ENCODE peak calls at places on chromosomes 4 and X, in four cellular contexts. One of them, this sample, is unnamed.
A peak's percentile ranks its signal among the peaks of the same experiment; 100 is the strongest.

GRCh38 chrX:38561951-38562719 is 793 bp downstream of the TSPAN7 start:
- DNase-seq in A549: no peak
- DNase-seq in GM12878: no peak
- DNase-seq in K562: no peak
- DNase-seq in this sample: no peak

GRCh38 chr4:52057196-52057595 is 6.1 kb downstream of the SPATA18 start:
- DNase-seq in A549: no peak
- DNase-seq in GM12878: no peak
- DNase-seq in K562: no peak
- DNase-seq in this sample: no peak

GRCh38 chr4:115537387-115537786 is 424.0 kb upstream of the NDST4 start:
- DNase-seq in A549: no peak
- DNase-seq in GM12878: no peak
- DNase-seq in K562: no peak
- DNase-seq in this sample: no peak

GRCh38 chr4:152045781-152046571 is 285.2 kb upstream of the GATB start:
- DNase-seq in A549: peak; percentile 25
- DNase-seq in GM12878: no peak
- DNase-seq in K562: peak; percentile 30
- DNase-seq in this sample: no peak

GRCh38 chrX:66635360-66635759 is 3.5 kb downstream of the EDA2R start:
- DNase-seq in A549: no peak
- DNase-seq in GM12878: no peak
- DNase-seq in K562: no peak
- DNase-seq in this sample: peak; percentile 86

GRCh38 chrX:42151808-42152207 is 228.5 kb upstream of the CASK start:
- DNase-seq in A549: no peak
- DNase-seq in GM12878: no peak
- DNase-seq in K562: no peak
- DNase-seq in this sample: no peak

GRCh38 chrX:22351966-22352365 is 79.3 kb downstream of the CBLL2 start:
- DNase-seq in A549: no peak
- DNase-seq in GM12878: no peak
- DNase-seq in K562: no peak
- DNase-seq in this sample: no peak

GRCh38 chr4:179465131-179465797 is 2023.0 kb upstream of the AGA start:
- DNase-seq in A549: no peak
- DNase-seq in GM12878: no peak
- DNase-seq in K562: peak; percentile 4
- DNase-seq in this sample: peak; percentile 34

GRCh38 chr4:147453561-147454141 is 27.2 kb upstream of the EDNRA start:
- DNase-seq in A549: no peak
- DNase-seq in GM12878: no peak
- DNase-seq in K562: peak; percentile 1
- DNase-seq in this sample: peak; percentile 44

GRCh38 chrX:83169683-83170082 is 338.4 kb upstream of the POU3F4 start:
- DNase-seq in A549: no peak
- DNase-seq in GM12878: no peak
- DNase-seq in K562: no peak
- DNase-seq in this sample: no peak

GRCh38 chrX:78377186-78377585 is 49.8 kb upstream of the CYSLTR1 start:
- DNase-seq in A549: no peak
- DNase-seq in GM12878: no peak
- DNase-seq in K562: no peak
- DNase-seq in this sample: no peak

GRCh38 chr4:145533011-145533410 is 51.4 kb downstream of the SMAD1 start:
- DNase-seq in A549: no peak
- DNase-seq in GM12878: no peak
- DNase-seq in K562: no peak
- DNase-seq in this sample: no peak

GRCh38 chrX:17377047-17377692 is 2.2 kb downstream of the NHS start:
- DNase-seq in A549: peak; percentile 64
- DNase-seq in GM12878: no peak
- DNase-seq in K562: no peak
- DNase-seq in this sample: peak; percentile 61

GRCh38 chr4:104897297-104897645 is 249.4 kb upstream of the TET2 start:
- DNase-seq in A549: no peak
- DNase-seq in GM12878: no peak
- DNase-seq in K562: no peak
- DNase-seq in this sample: no peak

DNA sequence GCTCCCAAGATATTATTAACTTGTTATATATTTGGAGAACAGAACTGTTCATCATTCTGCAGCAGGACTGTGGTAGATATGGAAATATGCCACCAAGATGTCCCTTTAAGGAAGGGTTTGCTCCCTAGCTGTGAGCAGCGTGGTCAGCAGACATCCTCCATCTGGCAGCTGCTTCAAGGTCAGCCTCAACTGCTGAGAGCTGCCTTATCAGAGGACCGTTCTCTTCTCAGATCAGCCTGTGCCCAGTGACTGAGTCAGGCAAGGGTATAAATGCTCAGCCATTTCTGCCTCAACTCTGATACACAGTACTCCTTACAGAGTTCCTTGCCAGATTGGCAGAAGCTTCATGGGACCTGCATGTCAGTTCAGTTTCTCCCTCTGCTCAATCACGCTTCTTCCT is 63.4 kb upstream of the MAGEB2 start:
- DNase-seq in A549: no peak
- DNase-seq in GM12878: no peak
- DNase-seq in K562: no peak
- DNase-seq in this sample: no peak
- TF ChIP-seq ELK1 in A549: no peak
- TF ChIP-seq ELK1 in GM12878: no peak
- TF ChIP-seq ELK1 in K562: no peak
- TF ChIP-seq ELK1 in this sample: no peak

DNA sequence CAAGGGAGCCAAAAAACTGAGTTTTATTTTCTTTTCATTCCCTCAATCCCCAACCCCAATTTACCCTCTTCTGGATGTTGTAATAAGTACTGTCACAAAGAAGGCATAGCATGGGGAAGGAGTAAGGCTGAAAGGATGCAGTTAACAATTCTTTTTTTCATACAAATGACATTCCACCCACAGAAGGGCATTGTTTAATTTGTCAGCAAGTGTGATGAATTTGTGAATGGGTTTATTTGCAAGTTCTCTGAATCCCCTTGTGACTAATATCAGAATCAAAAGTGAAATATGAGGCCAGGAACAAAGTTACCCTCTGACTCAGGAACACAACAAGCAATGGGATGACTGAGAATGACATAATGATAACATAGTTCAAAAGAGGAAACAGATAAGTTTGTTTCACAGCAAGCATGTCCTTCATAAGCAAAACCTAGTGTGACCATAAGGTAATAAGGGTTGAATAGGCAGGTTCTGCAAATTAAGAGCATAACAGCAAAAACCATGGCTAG is 2.1 kb downstream of the GEMIN8 start:
- DNase-seq in A549: no peak
- DNase-seq in GM12878: peak; percentile 63
- DNase-seq in K562: peak; percentile 39
- DNase-seq in this sample: peak; percentile 86
- TF ChIP-seq CTCF in A549: no peak
- TF ChIP-seq CTCF in GM12878: no peak
- TF ChIP-seq CTCF in K562: no peak
- TF ChIP-seq CTCF in this sample: no peak

GRCh38 chrX:19342331-19342906 is 1.3 kb upstream of the PDHA1 start:
- DNase-seq in A549: no peak
- DNase-seq in GM12878: no peak
- DNase-seq in K562: peak; percentile 56
- DNase-seq in this sample: peak; percentile 34

GRCh38 chrX:19344661-19345060 is 934 bp downstream of the PDHA1 start:
- DNase-seq in A549: no peak
- DNase-seq in GM12878: no peak
- DNase-seq in K562: peak; percentile 8
- DNase-seq in this sample: no peak

GRCh38 chrX:19343462-19344206 is at the start of gene PDHA1:
- DNase-seq in A549: peak; percentile 77
- DNase-seq in GM12878: peak; percentile 68
- DNase-seq in K562: peak; percentile 96
- DNase-seq in this sample: peak; percentile 87

GRCh38 chrX:19343085-19343461 is 654 bp upstream of the PDHA1 start:
- DNase-seq in A549: no peak
- DNase-seq in GM12878: no peak
- DNase-seq in K562: no peak
- DNase-seq in this sample: no peak

DNA sequence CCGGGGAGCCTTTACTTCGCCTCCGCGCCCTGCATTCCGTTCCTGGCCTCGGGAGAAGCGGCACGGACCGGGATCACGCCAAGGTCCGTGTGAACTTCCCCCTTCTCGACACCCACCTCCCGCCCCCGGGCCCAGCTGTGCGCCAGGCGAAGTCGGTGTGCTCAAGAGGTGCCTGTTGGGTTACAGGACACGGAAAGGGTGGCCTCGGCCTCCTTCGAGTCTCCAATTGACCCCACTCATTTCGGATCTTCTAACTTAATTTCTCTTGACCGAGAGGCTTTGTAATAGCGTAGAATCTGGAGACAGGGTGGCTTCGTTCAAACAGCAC is 444 bp downstream of the PDHA1 start:
- DNase-seq in A549: no peak
- DNase-seq in GM12878: no peak
- DNase-seq in K562: peak; percentile 20
- DNase-seq in this sample: no peak
- TF ChIP-seq ELK1 in A549: no peak
- TF ChIP-seq ELK1 in GM12878: no peak
- TF ChIP-seq ELK1 in K562: no peak
- TF ChIP-seq ELK1 in this sample: no peak

DNA sequence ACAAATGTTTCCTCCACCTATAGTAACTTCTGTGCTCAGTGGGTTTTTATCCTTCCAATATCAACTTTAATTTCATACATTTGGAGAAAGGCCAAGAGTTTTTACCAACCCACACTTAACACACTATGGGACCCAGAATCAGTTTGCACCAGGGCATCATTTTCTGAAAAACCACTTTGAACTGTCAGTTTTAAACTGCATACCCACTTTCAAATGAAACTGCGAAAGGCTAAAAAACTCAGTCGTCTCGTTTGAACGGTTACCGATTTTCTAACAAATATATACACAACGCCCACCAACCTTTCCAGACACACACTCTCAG is 440 bp downstream of the ABCG2 start:
- DNase-seq in A549: no peak
- DNase-seq in GM12878: no peak
- DNase-seq in K562: no peak
- DNase-seq in this sample: no peak
- TF ChIP-seq CTCF in A549: no peak
- TF ChIP-seq CTCF in GM12878: no peak
- TF ChIP-seq CTCF in K562: no peak
- TF ChIP-seq CTCF in this sample: no peak

DNA sequence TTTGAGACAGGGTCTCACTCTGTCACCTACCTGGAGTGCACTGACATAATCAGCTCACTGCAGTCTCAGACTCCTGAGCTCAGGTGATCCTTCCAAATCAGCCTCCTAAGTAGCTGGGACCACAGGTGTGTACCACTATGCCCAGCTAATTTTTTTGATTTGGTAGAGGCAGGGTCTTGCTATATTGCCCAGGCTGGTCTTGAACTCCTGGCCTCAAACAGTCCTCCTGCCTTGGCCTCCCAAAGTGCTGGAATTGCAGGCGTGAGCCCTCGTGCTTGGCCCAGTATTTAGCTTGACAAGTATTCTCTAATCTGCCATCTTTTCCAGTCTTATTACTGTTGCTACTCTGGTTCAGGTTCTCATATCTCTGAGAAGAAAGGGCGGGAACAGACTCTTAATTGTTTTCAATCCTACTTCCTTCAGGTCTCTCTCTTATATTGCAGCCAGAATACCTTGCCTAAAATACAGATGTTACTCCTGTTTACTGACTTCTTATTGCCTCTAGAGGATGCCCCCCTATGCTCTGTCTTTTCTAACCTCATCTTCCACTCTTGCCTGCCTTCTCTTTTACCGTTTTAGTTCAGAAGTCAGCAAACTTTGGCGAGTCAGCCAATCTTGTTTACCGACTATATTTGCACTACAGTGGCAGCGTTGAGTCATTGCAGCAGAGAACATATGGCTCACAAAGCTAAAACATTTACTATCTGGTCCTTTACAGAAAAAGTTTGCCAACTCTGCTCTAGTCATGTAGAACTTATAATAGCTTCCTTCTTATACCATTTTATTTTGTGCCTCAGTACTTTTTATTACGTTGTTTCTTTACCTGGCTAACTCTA is 19.0 kb downstream of the MRPL1 start:
- DNase-seq in A549: no peak
- DNase-seq in GM12878: no peak
- DNase-seq in K562: peak; percentile 26
- DNase-seq in this sample: peak; percentile 52
- TF ChIP-seq ELK1 in A549: no peak
- TF ChIP-seq ELK1 in GM12878: no peak
- TF ChIP-seq ELK1 in K562: no peak
- TF ChIP-seq ELK1 in this sample: no peak

GRCh38 chrX:12137982-12138365 is 299 bp upstream of the FRMPD4 start:
- DNase-seq in A549: no peak
- DNase-seq in GM12878: no peak
- DNase-seq in K562: no peak
- DNase-seq in this sample: no peak

GRCh38 chrX:12139934-12140611 is 1.8 kb downstream of the FRMPD4 start:
- DNase-seq in A549: no peak
- DNase-seq in GM12878: no peak
- DNase-seq in K562: no peak
- DNase-seq in this sample: peak; percentile 24

GRCh38 chrX:12141511-12141910 is 3.2 kb downstream of the FRMPD4 start:
- DNase-seq in A549: no peak
- DNase-seq in GM12878: no peak
- DNase-seq in K562: no peak
- DNase-seq in this sample: no peak

GRCh38 chrX:12142661-12143060 is 4.4 kb downstream of the FRMPD4 start:
- DNase-seq in A549: no peak
- DNase-seq in GM12878: no peak
- DNase-seq in K562: no peak
- DNase-seq in this sample: no peak

GRCh38 chrX:12138366-12139313 is at the start of gene FRMPD4:
- DNase-seq in A549: no peak
- DNase-seq in GM12878: no peak
- DNase-seq in K562: no peak
- DNase-seq in this sample: peak; percentile 24
- TF ChIP-seq CTCF in A549: no peak
- TF ChIP-seq CTCF in GM12878: no peak
- TF ChIP-seq CTCF in K562: no peak
- TF ChIP-seq CTCF in this sample: peak; percentile 34

DNA sequence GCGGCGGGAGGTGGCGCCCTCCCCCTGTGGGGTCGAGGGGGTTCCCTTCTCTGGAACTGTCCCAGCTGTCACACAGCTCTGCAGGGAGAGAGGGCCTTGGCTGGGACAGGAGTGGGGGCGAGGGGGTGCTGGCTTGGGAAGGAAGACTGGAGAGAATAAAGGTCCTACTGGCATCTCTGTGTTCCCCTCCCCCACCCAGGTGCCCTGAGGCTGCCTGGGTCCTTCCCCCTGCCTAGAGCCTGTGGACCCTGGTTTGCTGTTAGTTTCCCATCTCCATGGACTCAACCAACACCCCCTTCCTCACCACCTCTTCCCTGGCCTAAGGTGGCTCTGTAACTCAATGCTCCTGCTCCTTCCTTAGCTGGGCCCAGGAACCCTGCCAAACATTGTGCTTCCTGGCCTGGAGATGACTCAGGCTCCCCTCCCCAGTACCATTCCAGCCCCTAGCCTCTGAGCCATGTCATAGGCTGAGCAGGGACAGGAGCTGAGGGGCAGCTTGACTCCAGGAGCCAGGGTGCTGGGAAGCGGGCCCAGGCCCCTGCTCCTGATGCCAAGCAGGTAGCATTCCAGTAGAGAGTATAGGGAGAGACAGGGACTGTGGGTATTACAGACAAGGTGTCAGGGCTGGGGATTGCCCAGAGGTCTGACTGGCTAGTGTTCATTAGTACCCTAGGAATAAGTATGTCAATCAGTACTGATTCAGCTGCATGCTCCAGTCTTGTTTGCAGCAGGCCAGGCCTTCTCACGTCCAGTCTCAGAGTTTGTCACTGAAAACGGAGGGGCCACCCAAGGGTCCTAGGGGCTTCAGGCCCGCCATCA is 100.7 kb downstream of the EFNB1 start:
- DNase-seq in A549: no peak
- DNase-seq in GM12878: no peak
- DNase-seq in K562: no peak
- DNase-seq in this sample: peak; percentile 85
- TF ChIP-seq ELK1 in A549: no peak
- TF ChIP-seq ELK1 in GM12878: no peak
- TF ChIP-seq ELK1 in K562: no peak
- TF ChIP-seq ELK1 in this sample: no peak

This sample was measured in IMR-90.